ENCODE peak calls at places on chromosomes 5 and 9, in eight cellular contexts. R, C, Z, A, Y, Q, T and D are unnamed samples.

GRCh38 chr9:135745189-135745588 is 43.2 kb downstream of the KCNT1 start:
- DNase-seq in R (no peak), C (no peak), Z (no peak), A (no peak), Y (no peak), Q (no peak), T (no peak), D (no peak)

GRCh38 chr5:4994994-4995393 is 145.1 kb upstream of the ADAMTS16 start:
- DNase-seq in R (no peak), C (no peak), Z (no peak), A (no peak), Y (no peak), Q (no peak), T (no peak), D (no peak)

GRCh38 chr9:128068656-128069221 is 707 bp downstream of the SLC25A25 start:
- DNase-seq in R (peak; percentile 64), C (no peak), Z (no peak), A (no peak), Y (no peak), Q (no peak), T (no peak), D (no peak)

GRCh38 chr9:105158898-105159297 is 85.6 kb upstream of the SLC44A1 start:
- DNase-seq in R (no peak), C (no peak), Z (no peak), A (no peak), Y (no peak), Q (no peak), T (no peak), D (no peak)

GRCh38 chr5:998975-999501 is 9.6 kb upstream of the NKD2 start:
- DNase-seq in R (peak; percentile 9), C (peak; percentile 14), Z (peak; percentile 74), A (no peak), Y (no peak), Q (no peak), T (no peak), D (no peak)

GRCh38 chr9:130244548-130245165 is 20.9 kb upstream of the HMCN2 start:
- DNase-seq in R (no peak), C (no peak), Z (peak; percentile 53), A (no peak), Y (no peak), Q (no peak), T (no peak), D (no peak)

GRCh38 chr9:89605181-89606048 is 603 bp downstream of the GADD45G start:
- DNase-seq in R (peak; percentile 64), C (peak; percentile 42), Z (peak; percentile 87), A (peak; percentile 81), Y (peak; percentile 50), Q (no peak), T (peak; percentile 9), D (no peak)

GRCh38 chr5:33975846-33976245 is 8.6 kb downstream of the SLC45A2 start:
- DNase-seq in R (no peak), C (no peak), Z (no peak), A (no peak), Y (no peak), Q (no peak), T (no peak), D (no peak)

GRCh38 chr9:19634881-19635280 is 154.0 kb downstream of the SLC24A2 start:
- DNase-seq in R (no peak), C (no peak), Z (no peak), A (no peak), Y (no peak), Q (no peak), T (no peak), D (no peak)

GRCh38 chr9:19812194-19812593 is 23.4 kb upstream of the SLC24A2 start:
- DNase-seq in R (no peak), C (no peak), Z (no peak), A (no peak), Y (no peak), Q (no peak), T (no peak), D (no peak)

GRCh38 chr9:128007566-128008138 is 26.9 kb upstream of the EEIG1 start:
- DNase-seq in R (no peak), C (peak; percentile 63), Z (no peak), A (peak; percentile 75), Y (peak; percentile 65), Q (peak; percentile 66), T (peak; percentile 89), D (peak; percentile 61)

GRCh38 chr5:139692605-139693340 is 44.6 kb downstream of the CXXC5 start:
- DNase-seq in R (no peak), C (no peak), Z (no peak), A (no peak), Y (no peak), Q (no peak), T (no peak), D (no peak)

DNA sequence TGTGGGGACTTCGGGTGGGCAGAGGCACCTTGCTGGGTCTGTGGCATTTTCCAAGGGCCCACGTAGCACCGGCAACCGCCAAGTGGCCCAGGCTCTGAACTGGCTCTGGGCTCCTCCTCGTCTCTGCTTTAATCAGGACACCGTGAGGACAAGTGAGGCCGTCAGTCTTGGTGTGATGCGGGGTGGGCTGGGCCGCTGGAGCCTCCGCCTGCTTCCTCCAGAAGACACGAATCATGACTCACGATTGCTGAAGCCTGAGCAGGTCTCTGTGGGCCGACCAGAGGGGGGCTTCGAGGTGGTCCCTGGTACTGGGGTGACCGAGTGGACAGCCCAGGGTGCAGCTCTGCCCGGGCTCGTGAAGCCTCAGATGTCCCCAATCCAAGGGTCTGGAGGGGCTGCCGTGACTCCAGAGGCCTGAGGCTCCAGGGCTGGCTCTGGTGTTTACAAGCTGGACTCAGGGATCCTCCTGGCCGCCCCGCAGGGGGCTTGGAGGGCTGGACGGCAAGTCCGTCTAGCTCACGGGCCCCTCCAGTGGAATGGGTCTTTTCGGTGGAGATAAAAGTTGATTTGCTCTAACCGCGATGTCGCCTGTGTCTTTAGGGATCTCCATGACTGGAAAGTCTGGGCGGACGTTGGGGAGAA is 5.8 kb downstream of the DPP7 start:
- DNase-seq in R (no peak), C (no peak), Z (peak; percentile 57), A (no peak), Y (no peak), Q (no peak), T (no peak), D (no peak)
- TF ChIP-seq POLR2A in R (no peak), C (no peak), Z (no peak), A (no peak), Y (no peak), Q (no peak), T (no peak), D (no peak)

GRCh38 chr5:131164161-131164930 is 710 bp downstream of the HINT1 start:
- DNase-seq in R (peak; percentile 52), C (peak; percentile 57), Z (peak; percentile 86), A (peak; percentile 89), Y (peak; percentile 56), Q (peak; percentile 53), T (peak; percentile 72), D (peak; percentile 48)
- TF ChIP-seq POLR2A in R (no peak), C (no peak), Z (no peak), A (no peak), Y (no peak), Q (no peak), T (peak; percentile 24), D (no peak)

DNA sequence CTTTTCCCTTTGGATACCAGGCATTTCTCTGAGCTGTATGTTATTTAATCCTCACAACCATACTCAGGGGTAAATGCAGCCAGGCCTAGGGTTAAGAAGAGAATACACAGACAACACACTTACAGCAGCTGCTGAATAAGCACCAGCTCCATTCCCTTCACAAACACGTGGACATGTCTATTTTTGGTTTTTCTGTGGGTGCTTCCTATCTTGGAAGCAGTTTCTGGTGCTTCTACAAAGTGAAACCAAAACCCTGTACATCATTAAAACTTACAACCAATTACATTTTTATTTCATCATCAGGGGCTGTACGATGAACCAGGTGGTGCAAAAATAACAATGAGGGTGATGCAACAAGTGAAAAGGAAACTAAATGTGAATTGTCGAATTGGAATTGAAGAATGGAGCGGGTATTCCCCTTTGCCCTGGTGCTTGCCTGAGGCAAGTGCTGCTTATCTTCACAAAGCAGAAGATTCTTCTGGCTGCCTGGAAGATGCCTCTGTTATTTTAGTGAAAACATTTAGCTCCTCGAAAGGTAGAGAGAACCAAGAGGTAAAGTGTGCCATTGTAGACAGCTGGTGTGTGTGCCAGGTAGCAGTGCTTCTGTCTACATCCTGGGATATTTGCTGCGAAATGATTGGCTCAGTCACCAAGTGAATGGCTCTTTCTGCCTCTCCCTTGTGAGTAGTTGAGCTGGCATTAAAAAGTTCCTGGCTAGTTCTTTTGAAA is 18.6 kb upstream of the IFNB1 start:
- DNase-seq in R (no peak), C (no peak), Z (no peak), A (peak; percentile 85), Y (no peak), Q (peak; percentile 8), T (no peak), D (no peak)
- TF ChIP-seq POLR2A in R (no peak), C (no peak), Z (no peak), A (peak; percentile 48), Y (no peak), Q (no peak), T (no peak), D (no peak)

GRCh38 chr9:16704489-16705111 is 165.9 kb downstream of the BNC2 start:
- DNase-seq in R (peak; percentile 80), C (no peak), Z (peak; percentile 90), A (no peak), Y (no peak), Q (no peak), T (no peak), D (no peak)
- TF ChIP-seq POLR2A in R (no peak), C (no peak), Z (no peak), A (no peak), Y (no peak), Q (no peak), T (no peak), D (peak; percentile 7)